ENCODE peak calls at places on chromosomes 5 and 9, in four cellular contexts. B is left ventricle myocardium superior, D is AG09319, A is dorsolateral prefrontal cortex. O is an unnamed sample.

GRCh38 chr5:66789434-66789833 is 193.2 kb downstream of the MAST4 start:
- DNase-seq in D (no peak), B (no peak), A (no peak), O (no peak)

GRCh38 chr5:159100928-159101646 is 1.4 kb upstream of the EBF1 start:
- DNase-seq in D (no peak), B (no peak), A (no peak), O (no peak)

GRCh38 chr5:122156724-122157325 is 27.5 kb downstream of the ZNF474 start:
- DNase-seq in D (no peak), B (no peak), A (no peak), O (no peak)

GRCh38 chr9:109020113-109020512 is 6.8 kb upstream of the CTNNAL1 start:
- DNase-seq in B (no peak), A (no peak), D (no peak), O (no peak)

GRCh38 chr5:73722224-73722623 is 96.2 kb downstream of the ARHGEF28 start:
- DNase-seq in B (no peak), D (peak), A (no peak), O (no peak)

GRCh38 chr5:37889612-37890317 is 49.9 kb upstream of the GDNF start:
- DNase-seq in A (no peak), B (no peak), D (peak), O (no peak)

GRCh38 chr5:169367861-169368260 is 66.9 kb upstream of the SLIT3 start:
- DNase-seq in A (no peak), B (no peak), D (no peak), O (no peak)

GRCh38 chr5:75367401-75367800 is 30.4 kb downstream of the HMGCR start:
- DNase-seq in A (no peak), B (no peak), D (no peak), O (no peak)

GRCh38 chr5:143041972-143042770 is 272.0 kb downstream of the ARHGAP26 start:
- DNase-seq in D (no peak), A (no peak), B (no peak), O (no peak)

GRCh38 chr5:80754900-80755299 is 100.1 kb upstream of the DHFR start:
- DNase-seq in B (no peak), D (no peak), A (no peak), O (no peak)

GRCh38 chr9:72390896-72391295 is 25.9 kb upstream of the ZFAND5 start:
- DNase-seq in A (no peak), B (no peak), D (no peak), O (no peak)

GRCh38 chr5:124839371-124839998 is 93.0 kb upstream of the ZNF608 start:
- DNase-seq in B (no peak), D (no peak), A (no peak), O (no peak)

GRCh38 chr5:151023651-151024050 is 3.3 kb downstream of the GPX3 start:
- DNase-seq in B (peak), A (no peak), D (peak), O (no peak)

GRCh38 chr5:76406567-76407155 is 3.6 kb downstream of the IQGAP2 start:
- DNase-seq in A (no peak), B (no peak), D (no peak), O (no peak)

GRCh38 chr5:154146409-154146808 is 44.1 kb upstream of the GALNT10 start:
- DNase-seq in D (no peak), B (peak), A (no peak), O (no peak)

GRCh38 chr5:74639538-74640449 is 734 bp downstream of the ENC1 start:
- DNase-seq in B (peak), D (no peak), A (no peak), O (no peak)

GRCh38 chr9:133609311-133610098 is at the start of gene FAM163B:
- DNase-seq in B (peak), A (no peak), D (no peak), O (peak)

GRCh38 chr9:75893096-75893495 is 2.6 kb downstream of the PCSK5 start:
- DNase-seq in D (no peak), A (no peak), B (no peak), O (no peak)

GRCh38 chr9:136138566-136138965 is 19.9 kb upstream of the TMEM250 start:
- DNase-seq in A (no peak), B (no peak), D (no peak), O (no peak)

GRCh38 chr9:121774715-121775613 is 123.5 kb downstream of the DAB2IP start:
- DNase-seq in D (no peak), A (peak), B (no peak), O (no peak)

GRCh38 chr5:74212336-74212735 is 428.2 kb downstream of the ENC1 start:
- DNase-seq in B (no peak), D (no peak), A (no peak), O (no peak)

GRCh38 chr5:38237681-38238080 is 20.7 kb upstream of the EGFLAM start:
- DNase-seq in B (no peak), D (no peak), A (no peak), O (no peak)

GRCh38 chr9:94655739-94656138 is 16.4 kb upstream of the FBP1 start:
- DNase-seq in A (peak), B (no peak), D (no peak), O (no peak)

GRCh38 chr5:112006721-112007120 is 249.7 kb upstream of the NREP start:
- DNase-seq in A (no peak), D (no peak), B (no peak), O (no peak)

GRCh38 chr9:113215142-113215541 is 5.9 kb downstream of the FKBP15 start:
- DNase-seq in D (no peak), A (no peak), B (no peak), O (no peak)

GRCh38 chr9:114250235-114250568 is 72.7 kb upstream of the ORM1 start:
- DNase-seq in D (peak), B (peak), A (peak), O (peak)

GRCh38 chr9:33263131-33263935 is 1.2 kb downstream of the BAG1 start:
- DNase-seq in A (no peak), D (no peak), B (peak), O (no peak)

GRCh38 chr9:134366223-134367031 is 40.2 kb downstream of the RXRA start:
- DNase-seq in A (peak), D (peak), B (peak), O (peak)

GRCh38 chr9:19470981-19471650 is 62.3 kb downstream of the ACER2 start:
- DNase-seq in B (no peak), A (no peak), D (no peak), O (no peak)

GRCh38 chr9:21398955-21399489 is 9.9 kb upstream of the IFNA8 start:
- DNase-seq in B (no peak), A (no peak), D (no peak), O (no peak)

GRCh38 chr5:69494481-69494880 is 1.9 kb downstream of the OCLN start:
- DNase-seq in A (no peak), B (no peak), D (no peak), O (no peak)

GRCh38 chr9:134418986-134419683 is 92.9 kb downstream of the RXRA start:
- DNase-seq in D (no peak), B (no peak), A (no peak), O (no peak)

GRCh38 chr5:155883966-155884555 is 442.9 kb upstream of the SGCD start:
- DNase-seq in B (no peak), D (no peak), A (no peak), O (no peak)

GRCh38 chr9:13446935-13447334 is 167.4 kb upstream of the MPDZ start:
- DNase-seq in B (no peak), D (no peak), A (no peak), O (no peak)

GRCh38 chr9:89493671-89494070 is 4.2 kb downstream of the SEMA4D start:
- DNase-seq in B (no peak), D (no peak), A (no peak), O (no peak)

GRCh38 chr9:136251264-136252115 is 5.9 kb upstream of the QSOX2 start:
- DNase-seq in A (no peak), B (no peak), D (no peak), O (no peak)

GRCh38 chr9:129958771-129959170 is 84.2 kb downstream of the FNBP1 start:
- DNase-seq in D (no peak), A (no peak), B (no peak), O (no peak)

GRCh38 chr5:72282878-72283277 is 37.2 kb downstream of the MRPS27 start:
- DNase-seq in D (no peak), B (no peak), A (no peak), O (no peak)

GRCh38 chr9:75602074-75602473 is 288.4 kb upstream of the PCSK5 start:
- DNase-seq in B (no peak), A (no peak), D (no peak), O (no peak)

GRCh38 chr9:127278372-127278771 is 13.8 kb downstream of the GARNL3 start:
- DNase-seq in D (no peak), B (no peak), A (no peak), O (no peak)

O was measured in anterior cingulate cortex.